ENCODE peak calls at places on chromosomes 6 and 20, in eight cellular contexts. K is mucosa of descending colon, I is cardiac muscle cell, D is MM.1S, O is Peyer's patch, U is ascending aorta, V is testis, N is uterus. W is an unnamed sample.

GRCh38 chr20:3158968-3159431 is 665 bp downstream of the FASTKD5 start:
- DNase-seq in V (no peak), U (no peak), N (no peak), I (peak; percentile 17), K (no peak), D (no peak), O (no peak), W (no peak)

GRCh38 chr20:10060223-10060622 is 25.4 kb downstream of the ANKEF1 start:
- DNase-seq in I (no peak), D (peak; percentile 27), U (no peak), K (no peak), N (no peak), O (no peak), V (no peak), W (no peak)

GRCh38 chr6:38271081-38271480 is 368.6 kb downstream of the BTBD9 start:
- DNase-seq in O (no peak), U (no peak), V (no peak), D (no peak), I (no peak), N (no peak), K (no peak), W (no peak)

GRCh38 chr6:126040826-126041225 is 54.5 kb downstream of the TRMT11 start:
- DNase-seq in V (no peak), K (peak; percentile 47), O (no peak), N (no peak), U (no peak), I (no peak), D (no peak), W (no peak)

GRCh38 chr20:62574612-62574993 is 67.7 kb upstream of the SLCO4A1 start:
- DNase-seq in I (no peak), V (no peak), N (no peak), O (no peak), K (no peak), D (no peak), U (no peak), W (no peak)

GRCh38 chr6:156775717-156776116 is 1.5 kb upstream of the ARID1B start:
- DNase-seq in O (no peak), V (no peak), N (no peak), K (no peak), I (no peak), D (no peak), U (no peak), W (no peak)

GRCh38 chr6:150248300-150248699 is 105.5 kb downstream of the PPP1R14C start:
- DNase-seq in D (no peak), I (no peak), K (no peak), V (no peak), O (no peak), U (no peak), N (no peak), W (no peak)

GRCh38 chr6:114096553-114097172 is 125.7 kb upstream of the HDAC2 start:
- DNase-seq in I (peak; percentile 77), K (no peak), V (peak; percentile 17), D (peak; percentile 56), N (no peak), O (no peak), U (no peak), W (no peak)

GRCh38 chr6:135328136-135328535 is 147.0 kb downstream of the MYB start:
- DNase-seq in N (no peak), U (no peak), K (no peak), O (no peak), D (no peak), V (no peak), I (no peak), W (no peak)
- H3K4me1 ChIP-seq in N (no peaks in the 10 kb centered on the region), U (no peaks in the 10 kb centered on the region), K (no peaks in the 10 kb centered on the region), O (no peaks in the 10 kb centered on the region), D (peaks cover 7% of the 10 kb centered on the region), V (no peaks in the 10 kb centered on the region), I (no peaks in the 10 kb centered on the region), W (no peaks in the 10 kb centered on the region)

GRCh38 chr6:52790841-52791240 is 12.8 kb downstream of the GSTA1 start:
- DNase-seq in U (no peak), V (no peak), I (no peak), O (no peak), K (no peak), D (no peak), N (no peak), W (no peak)
- H3K4me1 ChIP-seq in U (no peaks in the 10 kb centered on the region), V (peaks cover 10% of the 10 kb centered on the region), I (no peaks in the 10 kb centered on the region), O (no peaks in the 10 kb centered on the region), K (no peaks in the 10 kb centered on the region), D (no peaks in the 10 kb centered on the region), N (no peaks in the 10 kb centered on the region), W (no peaks in the 10 kb centered on the region)

DNA sequence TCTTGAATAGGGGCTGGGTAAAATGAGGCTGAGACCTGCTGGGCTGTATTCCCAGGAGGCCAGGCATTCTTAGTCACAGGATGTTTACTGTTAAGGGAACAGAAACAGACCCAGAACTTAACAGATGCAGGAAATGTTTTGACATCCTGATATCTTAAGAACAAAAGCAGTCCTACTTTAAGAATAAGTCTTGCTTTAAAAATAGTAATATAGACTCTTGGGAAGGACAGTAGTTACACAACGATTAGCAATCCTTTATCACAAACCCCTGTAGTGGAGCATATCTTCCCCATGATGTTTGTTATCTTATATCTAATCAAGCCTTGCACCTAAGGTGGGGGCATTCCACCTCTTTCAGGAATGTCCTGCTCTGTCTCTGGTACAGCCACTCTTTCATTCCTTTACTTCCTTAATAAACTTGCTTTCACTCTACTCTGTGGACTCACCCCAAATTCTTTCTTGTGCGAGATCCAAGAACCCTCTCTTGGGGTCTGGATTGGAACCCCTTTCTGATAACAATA is 493.7 kb upstream of the SULF2 start:
- DNase-seq in U (no peak), I (no peak), D (no peak), O (no peak), N (no peak), K (no peak), V (no peak), W (no peak)
- H3K4me1 ChIP-seq in U (no peaks in the 10 kb centered on the region), I (peaks cover 14% of the 10 kb centered on the region), D (no peaks in the 10 kb centered on the region), O (no peaks in the 10 kb centered on the region), N (no peaks in the 10 kb centered on the region), K (no peaks in the 10 kb centered on the region), V (no peaks in the 10 kb centered on the region), W (peaks cover 3% of the 10 kb centered on the region)

GRCh38 chr6:108588586-108588985 is 27.9 kb downstream of the FOXO3 start:
- DNase-seq in O (no peak), I (no peak), U (no peak), D (peak; percentile 73), V (no peak), K (no peak), N (no peak), W (no peak)
- H3K4me1 ChIP-seq in O (peaks cover 2% of the 10 kb centered on the region), I (peaks cover 54% of the 10 kb centered on the region), U (peaks cover 58% of the 10 kb centered on the region), D (peaks cover 81% of the 10 kb centered on the region), V (peaks cover 87% of the 10 kb centered on the region), K (peaks cover 53% of the 10 kb centered on the region), N (peaks cover 39% of the 10 kb centered on the region), W (peaks cover 92% of the 10 kb centered on the region)

GRCh38 chr6:52548353-52548713 is 28.5 kb downstream of the TRAM2 start:
- DNase-seq in I (no peak), K (no peak), V (no peak), N (no peak), D (no peak), U (no peak), O (no peak), W (no peak)
- H3K4me1 ChIP-seq in I (peaks cover 15% of the 10 kb centered on the region), K (peaks cover 71% of the 10 kb centered on the region), V (peaks cover 53% of the 10 kb centered on the region), N (peaks cover 3% of the 10 kb centered on the region), D (peaks cover 94% of the 10 kb centered on the region), U (peaks cover 29% of the 10 kb centered on the region), O (no peaks in the 10 kb centered on the region), W (peaks cover 47% of the 10 kb centered on the region)

GRCh38 chr6:157984165-157984564 is 2.5 kb downstream of the SYNJ2 start:
- DNase-seq in O (peak; percentile 14), V (no peak), U (no peak), I (no peak), N (no peak), K (no peak), D (no peak), W (no peak)
- H3K4me1 ChIP-seq in O (peaks cover 9% of the 10 kb centered on the region), V (peaks cover 11% of the 10 kb centered on the region), U (peaks cover 5% of the 10 kb centered on the region), I (no peaks in the 10 kb centered on the region), N (no peaks in the 10 kb centered on the region), K (peaks cover 9% of the 10 kb centered on the region), D (no peaks in the 10 kb centered on the region), W (peaks cover 18% of the 10 kb centered on the region)

DNA sequence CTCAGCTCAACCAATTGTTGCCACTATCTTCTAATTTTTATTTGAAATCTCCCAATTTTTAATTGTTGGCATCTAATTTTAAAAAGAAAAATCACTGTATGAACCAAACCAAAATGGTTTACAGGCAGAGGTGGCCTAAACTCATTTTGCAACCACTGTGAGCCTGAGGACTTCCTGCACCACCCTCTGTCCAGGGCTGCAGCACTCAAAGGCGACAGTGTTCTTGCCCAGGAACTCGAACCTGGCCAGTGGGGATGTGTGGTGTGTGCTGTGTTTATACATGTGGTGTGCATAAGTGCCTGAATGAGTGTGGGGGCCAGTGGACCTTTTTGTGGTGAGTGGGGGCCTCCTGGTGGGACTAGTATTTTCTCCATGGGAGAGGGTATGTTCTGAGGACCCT is 24.4 kb upstream of the SLC22A7 start:
- DNase-seq in N (no peak), V (no peak), U (no peak), I (no peak), D (no peak), O (no peak), K (no peak), W (no peak)
- H3K4me1 ChIP-seq in N (no peaks in the 10 kb centered on the region), V (peaks cover 4% of the 10 kb centered on the region), U (peaks cover 9% of the 10 kb centered on the region), I (peaks cover 21% of the 10 kb centered on the region), D (no peaks in the 10 kb centered on the region), O (peaks cover 20% of the 10 kb centered on the region), K (peaks cover 60% of the 10 kb centered on the region), W (peaks cover 13% of the 10 kb centered on the region)

W was measured in gastrocnemius medialis.